ENCODE peak calls at places on chromosomes 11 and 22, in eight cellular contexts. J is NCI-H345; E is neural progenitor cell; V is head of caudate nucleus; Y is activated CD8-positive, alpha-beta memory T cell treated with anti-CD3 and anti-CD28 coated beads, Interleukin-2, amount 50 U/mL, for 4 hours; C is T-helper 2 cell; K is stimulated activated CD4-positive, alpha-beta T cell treated with anti-CD3 and anti-CD28 coated beads, Interleukin-4, amount 100 ng/mL, for 4 hours; F is CD8-positive, alpha-beta memory T cell. Z is an unnamed sample.

GRCh38 chr11:72069787-72070251 is 10.5 kb downstream of the NUMA1 start:
- DNase-seq in J (no peak), E (peak; percentile 29), V (peak; percentile 49), Y (no peak), C (no peak), K (no peak), F (no peak), Z (no peak)

GRCh38 chr22:37079668-37080171 is 28.2 kb downstream of the KCTD17 start:
- DNase-seq in J (no peak), E (no peak), V (no peak), Y (peak; percentile 81), C (peak; percentile 43), K (peak; percentile 83), F (peak; percentile 65), Z (no peak)

GRCh38 chr11:19598876-19599275 is 113.8 kb upstream of the NAV2 start:
- DNase-seq in J (no peak), E (no peak), V (no peak), Y (no peak), C (no peak), K (no peak), F (no peak), Z (no peak)

GRCh38 chr22:38734203-38735100 is 21.3 kb downstream of the SUN2 start:
- DNase-seq in J (no peak), E (no peak), V (no peak), Y (no peak), C (no peak), K (no peak), F (no peak), Z (no peak)

GRCh38 chr22:20116951-20117645 is at the start of gene TRMT2A:
- DNase-seq in J (peak; percentile 95), E (peak; percentile 99), V (peak; percentile 97), Y (peak; percentile 98), C (peak; percentile 93), K (peak; percentile 95), F (peak; percentile 93), Z (peak; percentile 97)

GRCh38 chr11:114132944-114133394 is 73.5 kb downstream of the ZBTB16 start:
- DNase-seq in J (no peak), E (no peak), V (no peak), Y (no peak), C (no peak), K (no peak), F (no peak), Z (no peak)

GRCh38 chr11:17000987-17001386 is 13.2 kb downstream of the PLEKHA7 start:
- DNase-seq in J (no peak), E (no peak), V (no peak), Y (no peak), C (no peak), K (no peak), F (no peak), Z (no peak)

GRCh38 chr22:30830907-30831306 is 136.2 kb downstream of the OSBP2 start:
- DNase-seq in J (no peak), E (no peak), V (no peak), Y (no peak), C (no peak), K (no peak), F (no peak), Z (no peak)

GRCh38 chr11:11025087-11025486 is 167.2 kb upstream of the ZBED5 start:
- DNase-seq in J (no peak), E (no peak), V (no peak), Y (no peak), C (no peak), K (no peak), F (no peak), Z (no peak)

GRCh38 chr11:121723261-121723741 is 270.5 kb upstream of the SORL1-AS1 start:
- DNase-seq in J (no peak), E (peak; percentile 37), V (peak; percentile 74), Y (no peak), C (no peak), K (no peak), F (no peak), Z (no peak)